ENCODE peak calls at places on chromosomes 5 and 9, in nine cellular contexts. One of them, this sample, is unnamed.
A peak's percentile ranks its signal among the peaks of the same experiment; 100 is the strongest.

GRCh38 chr5:198516-198915 is 7.2 kb downstream of the LRRC14B start:
- DNase-seq in Right ventricle myocardium inferior: no peak
- DNase-seq in A673: no peak
- DNase-seq in cardiac fibroblast: no peak
- DNase-seq in stimulated activated CD8-positive, alpha-beta memory T cell treated with anti-CD3 and anti-CD28 coated beads, Interleukin-2, amount 100 ng/mL, for 48 hours: no peak
- DNase-seq in small intestine: no peak
- DNase-seq in AG04450: no peak
- DNase-seq in T47D: no peak
- DNase-seq in AG09309: no peak
- DNase-seq in this sample: no peak

GRCh38 chr9:34746526-34746925 is 36.6 kb upstream of the CCL21 start:
- DNase-seq in Right ventricle myocardium inferior: no peak
- DNase-seq in A673: no peak
- DNase-seq in cardiac fibroblast: peak; percentile 23
- DNase-seq in stimulated activated CD8-positive, alpha-beta memory T cell treated with anti-CD3 and anti-CD28 coated beads, Interleukin-2, amount 100 ng/mL, for 48 hours: no peak
- DNase-seq in small intestine: no peak
- DNase-seq in AG04450: no peak
- DNase-seq in T47D: no peak
- DNase-seq in AG09309: no peak
- DNase-seq in this sample: no peak

GRCh38 chr5:102809033-102809432 is 53.9 kb downstream of the PAM start:
- DNase-seq in Right ventricle myocardium inferior: no peak
- DNase-seq in A673: no peak
- DNase-seq in cardiac fibroblast: peak; percentile 71
- DNase-seq in stimulated activated CD8-positive, alpha-beta memory T cell treated with anti-CD3 and anti-CD28 coated beads, Interleukin-2, amount 100 ng/mL, for 48 hours: no peak
- DNase-seq in small intestine: peak; percentile 18
- DNase-seq in AG04450: no peak
- DNase-seq in T47D: no peak
- DNase-seq in AG09309: no peak
- DNase-seq in this sample: no peak

GRCh38 chr9:12958279-12958678 is 183.5 kb downstream of the LURAP1L start:
- DNase-seq in Right ventricle myocardium inferior: no peak
- DNase-seq in A673: no peak
- DNase-seq in cardiac fibroblast: no peak
- DNase-seq in stimulated activated CD8-positive, alpha-beta memory T cell treated with anti-CD3 and anti-CD28 coated beads, Interleukin-2, amount 100 ng/mL, for 48 hours: no peak
- DNase-seq in small intestine: no peak
- DNase-seq in AG04450: no peak
- DNase-seq in T47D: no peak
- DNase-seq in AG09309: no peak
- DNase-seq in this sample: no peak

GRCh38 chr5:33629999-33630398 is 189.2 kb downstream of the TARS1 start:
- DNase-seq in Right ventricle myocardium inferior: no peak
- DNase-seq in A673: no peak
- DNase-seq in cardiac fibroblast: no peak
- DNase-seq in stimulated activated CD8-positive, alpha-beta memory T cell treated with anti-CD3 and anti-CD28 coated beads, Interleukin-2, amount 100 ng/mL, for 48 hours: no peak
- DNase-seq in small intestine: no peak
- DNase-seq in AG04450: no peak
- DNase-seq in T47D: no peak
- DNase-seq in AG09309: no peak
- DNase-seq in this sample: no peak

GRCh38 chr5:93941897-93942296 is 200.5 kb upstream of the POU5F2 start:
- DNase-seq in Right ventricle myocardium inferior: no peak
- DNase-seq in A673: no peak
- DNase-seq in cardiac fibroblast: no peak
- DNase-seq in stimulated activated CD8-positive, alpha-beta memory T cell treated with anti-CD3 and anti-CD28 coated beads, Interleukin-2, amount 100 ng/mL, for 48 hours: no peak
- DNase-seq in small intestine: no peak
- DNase-seq in AG04450: no peak
- DNase-seq in T47D: no peak
- DNase-seq in AG09309: no peak
- DNase-seq in this sample: no peak

GRCh38 chr5:159951387-159951786 is 35.1 kb downstream of the ADRA1B start:
- DNase-seq in Right ventricle myocardium inferior: no peak
- DNase-seq in A673: peak; percentile 24
- DNase-seq in cardiac fibroblast: peak; percentile 19
- DNase-seq in stimulated activated CD8-positive, alpha-beta memory T cell treated with anti-CD3 and anti-CD28 coated beads, Interleukin-2, amount 100 ng/mL, for 48 hours: no peak
- DNase-seq in small intestine: no peak
- DNase-seq in AG04450: no peak
- DNase-seq in T47D: no peak
- DNase-seq in AG09309: no peak
- DNase-seq in this sample: peak; percentile 70

GRCh38 chr5:127665641-127666040 is 16.8 kb downstream of the CTXN3 start:
- DNase-seq in Right ventricle myocardium inferior: no peak
- DNase-seq in A673: no peak
- DNase-seq in cardiac fibroblast: no peak
- DNase-seq in stimulated activated CD8-positive, alpha-beta memory T cell treated with anti-CD3 and anti-CD28 coated beads, Interleukin-2, amount 100 ng/mL, for 48 hours: no peak
- DNase-seq in small intestine: no peak
- DNase-seq in AG04450: no peak
- DNase-seq in T47D: no peak
- DNase-seq in AG09309: no peak
- DNase-seq in this sample: no peak

GRCh38 chr9:133122935-133123611 is 2.0 kb upstream of the RALGDS start:
- DNase-seq in Right ventricle myocardium inferior: no peak
- DNase-seq in A673: no peak
- DNase-seq in cardiac fibroblast: peak; percentile 34
- DNase-seq in stimulated activated CD8-positive, alpha-beta memory T cell treated with anti-CD3 and anti-CD28 coated beads, Interleukin-2, amount 100 ng/mL, for 48 hours: no peak
- DNase-seq in small intestine: peak; percentile 84
- DNase-seq in AG04450: no peak
- DNase-seq in T47D: no peak
- DNase-seq in AG09309: no peak
- DNase-seq in this sample: no peak

GRCh38 chr5:180699042-180699441 is 40.8 kb downstream of the OR2Y1 start:
- DNase-seq in Right ventricle myocardium inferior: no peak
- DNase-seq in A673: no peak
- DNase-seq in cardiac fibroblast: no peak
- DNase-seq in stimulated activated CD8-positive, alpha-beta memory T cell treated with anti-CD3 and anti-CD28 coated beads, Interleukin-2, amount 100 ng/mL, for 48 hours: no peak
- DNase-seq in small intestine: no peak
- DNase-seq in AG04450: no peak
- DNase-seq in T47D: no peak
- DNase-seq in AG09309: no peak
- DNase-seq in this sample: no peak

GRCh38 chr5:129906177-129906887 is 2.1 kb downstream of the CHSY3 start:
- DNase-seq in Right ventricle myocardium inferior: no peak
- DNase-seq in A673: no peak
- DNase-seq in cardiac fibroblast: peak; percentile 58
- DNase-seq in stimulated activated CD8-positive, alpha-beta memory T cell treated with anti-CD3 and anti-CD28 coated beads, Interleukin-2, amount 100 ng/mL, for 48 hours: no peak
- DNase-seq in small intestine: peak; percentile 26
- DNase-seq in AG04450: no peak
- DNase-seq in T47D: no peak
- DNase-seq in AG09309: no peak
- DNase-seq in this sample: peak; percentile 42

GRCh38 chr5:104084896-104085295 is 522.3 kb upstream of the NUDT12 start:
- DNase-seq in Right ventricle myocardium inferior: no peak
- DNase-seq in A673: no peak
- DNase-seq in cardiac fibroblast: no peak
- DNase-seq in stimulated activated CD8-positive, alpha-beta memory T cell treated with anti-CD3 and anti-CD28 coated beads, Interleukin-2, amount 100 ng/mL, for 48 hours: no peak
- DNase-seq in small intestine: no peak
- DNase-seq in AG04450: no peak
- DNase-seq in T47D: no peak
- DNase-seq in AG09309: no peak
- DNase-seq in this sample: no peak

GRCh38 chr9:69542942-69543704 is 129.0 kb downstream of the APBA1 start:
- DNase-seq in Right ventricle myocardium inferior: no peak
- DNase-seq in A673: peak; percentile 64
- DNase-seq in cardiac fibroblast: no peak
- DNase-seq in stimulated activated CD8-positive, alpha-beta memory T cell treated with anti-CD3 and anti-CD28 coated beads, Interleukin-2, amount 100 ng/mL, for 48 hours: no peak
- DNase-seq in small intestine: no peak
- DNase-seq in AG04450: no peak
- DNase-seq in T47D: no peak
- DNase-seq in AG09309: no peak
- DNase-seq in this sample: peak; percentile 93

GRCh38 chr5:73894860-73895259 is 268.9 kb downstream of the ARHGEF28 start:
- DNase-seq in Right ventricle myocardium inferior: no peak
- DNase-seq in A673: no peak
- DNase-seq in cardiac fibroblast: no peak
- DNase-seq in stimulated activated CD8-positive, alpha-beta memory T cell treated with anti-CD3 and anti-CD28 coated beads, Interleukin-2, amount 100 ng/mL, for 48 hours: no peak
- DNase-seq in small intestine: no peak
- DNase-seq in AG04450: no peak
- DNase-seq in T47D: no peak
- DNase-seq in AG09309: no peak
- DNase-seq in this sample: no peak

GRCh38 chr9:31715250-31715649 is 669.2 kb upstream of the ACO1 start:
- DNase-seq in Right ventricle myocardium inferior: no peak
- DNase-seq in A673: no peak
- DNase-seq in cardiac fibroblast: no peak
- DNase-seq in stimulated activated CD8-positive, alpha-beta memory T cell treated with anti-CD3 and anti-CD28 coated beads, Interleukin-2, amount 100 ng/mL, for 48 hours: no peak
- DNase-seq in small intestine: no peak
- DNase-seq in AG04450: no peak
- DNase-seq in T47D: no peak
- DNase-seq in AG09309: no peak
- DNase-seq in this sample: peak; percentile 2

GRCh38 chr5:76810236-76810635 is 8.6 kb upstream of the F2RL1 start:
- DNase-seq in Right ventricle myocardium inferior: no peak
- DNase-seq in A673: no peak
- DNase-seq in cardiac fibroblast: no peak
- DNase-seq in stimulated activated CD8-positive, alpha-beta memory T cell treated with anti-CD3 and anti-CD28 coated beads, Interleukin-2, amount 100 ng/mL, for 48 hours: no peak
- DNase-seq in small intestine: no peak
- DNase-seq in AG04450: no peak
- DNase-seq in T47D: no peak
- DNase-seq in AG09309: no peak
- DNase-seq in this sample: no peak

GRCh38 chr5:147479431-147479830 is 30.4 kb downstream of the DPYSL3 start:
- DNase-seq in Right ventricle myocardium inferior: no peak
- DNase-seq in A673: peak; percentile 25
- DNase-seq in cardiac fibroblast: no peak
- DNase-seq in stimulated activated CD8-positive, alpha-beta memory T cell treated with anti-CD3 and anti-CD28 coated beads, Interleukin-2, amount 100 ng/mL, for 48 hours: no peak
- DNase-seq in small intestine: no peak
- DNase-seq in AG04450: no peak
- DNase-seq in T47D: no peak
- DNase-seq in AG09309: no peak
- DNase-seq in this sample: peak; percentile 34

GRCh38 chr5:131193106-131193505 is 22.4 kb downstream of the LYRM7 start:
- DNase-seq in Right ventricle myocardium inferior: no peak
- DNase-seq in A673: no peak
- DNase-seq in cardiac fibroblast: peak; percentile 69
- DNase-seq in stimulated activated CD8-positive, alpha-beta memory T cell treated with anti-CD3 and anti-CD28 coated beads, Interleukin-2, amount 100 ng/mL, for 48 hours: no peak
- DNase-seq in small intestine: no peak
- DNase-seq in AG04450: no peak
- DNase-seq in T47D: no peak
- DNase-seq in AG09309: no peak
- DNase-seq in this sample: no peak

This sample was measured in neural progenitor cell.